ENCODE peak calls at places on chromosomes 11 and 22, in ten cellular contexts. One of them, this sample, is unnamed.
A peak's percentile ranks its signal among the peaks of the same experiment; 100 is the strongest.

GRCh38 chr11:1889941-1890855 is 1.5 kb downstream of the PRR33 start:
- DNase-seq in MV-4-11: no peak
- DNase-seq in central memory CD4-positive, alpha-beta T cell: no peak
- DNase-seq in activated CD4-positive, alpha-beta T cell treated with anti-CD3 and anti-CD28 coated beads, Interleukin-2, amount 50 U/mL, for 48 hours: no peak
- DNase-seq in K562: no peak
- DNase-seq in activated T-cell treated with anti-CD3 and anti-CD28 coated beads for 1 hour: no peak
- DNase-seq in naive thymus-derived CD8-positive, alpha-beta T cell: no peak
- DNase-seq in fibroblast of lung: no peak
- DNase-seq in cardiac muscle cell: no peak
- DNase-seq in NCI-H82: no peak
- DNase-seq in this sample: no peak

GRCh38 chr22:28955817-28956216 is 72.4 kb downstream of the ZNRF3 start:
- DNase-seq in fibroblast of lung: peak; percentile 33
- DNase-seq in activated T-cell treated with anti-CD3 and anti-CD28 coated beads for 1 hour: peak; percentile 33
- DNase-seq in K562: no peak
- DNase-seq in central memory CD4-positive, alpha-beta T cell: peak; percentile 83
- DNase-seq in activated CD4-positive, alpha-beta T cell treated with anti-CD3 and anti-CD28 coated beads, Interleukin-2, amount 50 U/mL, for 48 hours: peak; percentile 87
- DNase-seq in NCI-H82: no peak
- DNase-seq in naive thymus-derived CD8-positive, alpha-beta T cell: peak; percentile 81
- DNase-seq in cardiac muscle cell: no peak
- DNase-seq in MV-4-11: peak; percentile 98
- DNase-seq in this sample: no peak

GRCh38 chr11:63837027-63837688 is 1.8 kb upstream of the MARK2 start:
- DNase-seq in fibroblast of lung: peak; percentile 51
- DNase-seq in naive thymus-derived CD8-positive, alpha-beta T cell: peak; percentile 68
- DNase-seq in activated CD4-positive, alpha-beta T cell treated with anti-CD3 and anti-CD28 coated beads, Interleukin-2, amount 50 U/mL, for 48 hours: peak; percentile 81
- DNase-seq in K562: peak; percentile 71
- DNase-seq in activated T-cell treated with anti-CD3 and anti-CD28 coated beads for 1 hour: peak; percentile 66
- DNase-seq in NCI-H82: peak; percentile 90
- DNase-seq in central memory CD4-positive, alpha-beta T cell: peak; percentile 67
- DNase-seq in MV-4-11: peak; percentile 56
- DNase-seq in cardiac muscle cell: peak; percentile 81
- DNase-seq in this sample: peak; percentile 77

GRCh38 chr11:77198440-77198849 is 70.4 kb downstream of the MYO7A start:
- DNase-seq in NCI-H82: peak; percentile 62
- DNase-seq in cardiac muscle cell: peak; percentile 10
- DNase-seq in K562: peak; percentile 82
- DNase-seq in central memory CD4-positive, alpha-beta T cell: no peak
- DNase-seq in naive thymus-derived CD8-positive, alpha-beta T cell: no peak
- DNase-seq in activated CD4-positive, alpha-beta T cell treated with anti-CD3 and anti-CD28 coated beads, Interleukin-2, amount 50 U/mL, for 48 hours: peak; percentile 47
- DNase-seq in activated T-cell treated with anti-CD3 and anti-CD28 coated beads for 1 hour: no peak
- DNase-seq in MV-4-11: peak; percentile 4
- DNase-seq in fibroblast of lung: no peak
- DNase-seq in this sample: peak; percentile 54

GRCh38 chr11:95877288-95877687 is 46.6 kb downstream of the MTMR2 start:
- DNase-seq in activated CD4-positive, alpha-beta T cell treated with anti-CD3 and anti-CD28 coated beads, Interleukin-2, amount 50 U/mL, for 48 hours: no peak
- DNase-seq in naive thymus-derived CD8-positive, alpha-beta T cell: no peak
- DNase-seq in K562: no peak
- DNase-seq in MV-4-11: peak; percentile 73
- DNase-seq in fibroblast of lung: peak; percentile 100
- DNase-seq in NCI-H82: no peak
- DNase-seq in cardiac muscle cell: peak; percentile 97
- DNase-seq in central memory CD4-positive, alpha-beta T cell: no peak
- DNase-seq in activated T-cell treated with anti-CD3 and anti-CD28 coated beads for 1 hour: no peak
- DNase-seq in this sample: no peak

GRCh38 chr11:32052218-32052617 is 38.7 kb upstream of the RCN1 start:
- DNase-seq in naive thymus-derived CD8-positive, alpha-beta T cell: peak; percentile 32
- DNase-seq in activated CD4-positive, alpha-beta T cell treated with anti-CD3 and anti-CD28 coated beads, Interleukin-2, amount 50 U/mL, for 48 hours: peak; percentile 58
- DNase-seq in activated T-cell treated with anti-CD3 and anti-CD28 coated beads for 1 hour: peak; percentile 43
- DNase-seq in central memory CD4-positive, alpha-beta T cell: peak; percentile 9
- DNase-seq in NCI-H82: peak; percentile 84
- DNase-seq in fibroblast of lung: peak; percentile 41
- DNase-seq in cardiac muscle cell: peak; percentile 76
- DNase-seq in MV-4-11: peak; percentile 24
- DNase-seq in K562: peak; percentile 64
- DNase-seq in this sample: peak; percentile 78

GRCh38 chr11:69919659-69920499 is 100.7 kb upstream of the FGF3 start:
- DNase-seq in NCI-H82: no peak
- DNase-seq in activated T-cell treated with anti-CD3 and anti-CD28 coated beads for 1 hour: no peak
- DNase-seq in cardiac muscle cell: no peak
- DNase-seq in K562: no peak
- DNase-seq in MV-4-11: no peak
- DNase-seq in activated CD4-positive, alpha-beta T cell treated with anti-CD3 and anti-CD28 coated beads, Interleukin-2, amount 50 U/mL, for 48 hours: no peak
- DNase-seq in naive thymus-derived CD8-positive, alpha-beta T cell: no peak
- DNase-seq in fibroblast of lung: no peak
- DNase-seq in central memory CD4-positive, alpha-beta T cell: no peak
- DNase-seq in this sample: no peak

GRCh38 chr11:121163658-121164308 is 62.7 kb downstream of the TECTA start:
- DNase-seq in activated CD4-positive, alpha-beta T cell treated with anti-CD3 and anti-CD28 coated beads, Interleukin-2, amount 50 U/mL, for 48 hours: peak; percentile 15
- DNase-seq in cardiac muscle cell: no peak
- DNase-seq in NCI-H82: no peak
- DNase-seq in activated T-cell treated with anti-CD3 and anti-CD28 coated beads for 1 hour: no peak
- DNase-seq in fibroblast of lung: peak; percentile 1
- DNase-seq in K562: no peak
- DNase-seq in naive thymus-derived CD8-positive, alpha-beta T cell: no peak
- DNase-seq in MV-4-11: no peak
- DNase-seq in central memory CD4-positive, alpha-beta T cell: no peak
- DNase-seq in this sample: no peak

GRCh38 chr22:24107668-24108067 is 73.6 kb upstream of the SUSD2 start:
- DNase-seq in central memory CD4-positive, alpha-beta T cell: no peak
- DNase-seq in MV-4-11: no peak
- DNase-seq in fibroblast of lung: peak; percentile 81
- DNase-seq in K562: no peak
- DNase-seq in naive thymus-derived CD8-positive, alpha-beta T cell: no peak
- DNase-seq in activated T-cell treated with anti-CD3 and anti-CD28 coated beads for 1 hour: no peak
- DNase-seq in cardiac muscle cell: peak; percentile 89
- DNase-seq in NCI-H82: no peak
- DNase-seq in activated CD4-positive, alpha-beta T cell treated with anti-CD3 and anti-CD28 coated beads, Interleukin-2, amount 50 U/mL, for 48 hours: no peak
- DNase-seq in this sample: no peak

GRCh38 chr11:69129647-69130046 is 26.1 kb upstream of the SMIM38 start:
- DNase-seq in activated T-cell treated with anti-CD3 and anti-CD28 coated beads for 1 hour: no peak
- DNase-seq in central memory CD4-positive, alpha-beta T cell: no peak
- DNase-seq in naive thymus-derived CD8-positive, alpha-beta T cell: no peak
- DNase-seq in activated CD4-positive, alpha-beta T cell treated with anti-CD3 and anti-CD28 coated beads, Interleukin-2, amount 50 U/mL, for 48 hours: no peak
- DNase-seq in MV-4-11: no peak
- DNase-seq in NCI-H82: no peak
- DNase-seq in K562: no peak
- DNase-seq in cardiac muscle cell: no peak
- DNase-seq in fibroblast of lung: no peak
- DNase-seq in this sample: no peak

GRCh38 chr11:112537846-112538330 is 277.2 kb upstream of the PLET1 start:
- DNase-seq in naive thymus-derived CD8-positive, alpha-beta T cell: no peak
- DNase-seq in cardiac muscle cell: peak; percentile 8
- DNase-seq in activated CD4-positive, alpha-beta T cell treated with anti-CD3 and anti-CD28 coated beads, Interleukin-2, amount 50 U/mL, for 48 hours: no peak
- DNase-seq in fibroblast of lung: no peak
- DNase-seq in activated T-cell treated with anti-CD3 and anti-CD28 coated beads for 1 hour: no peak
- DNase-seq in K562: no peak
- DNase-seq in central memory CD4-positive, alpha-beta T cell: no peak
- DNase-seq in MV-4-11: peak; percentile 64
- DNase-seq in NCI-H82: no peak
- DNase-seq in this sample: no peak

GRCh38 chr11:75103380-75104026 is 6.8 kb upstream of the OR2AT4 start:
- DNase-seq in naive thymus-derived CD8-positive, alpha-beta T cell: no peak
- DNase-seq in activated T-cell treated with anti-CD3 and anti-CD28 coated beads for 1 hour: no peak
- DNase-seq in central memory CD4-positive, alpha-beta T cell: no peak
- DNase-seq in fibroblast of lung: peak; percentile 77
- DNase-seq in K562: peak; percentile 25
- DNase-seq in cardiac muscle cell: peak; percentile 46
- DNase-seq in MV-4-11: no peak
- DNase-seq in NCI-H82: no peak
- DNase-seq in activated CD4-positive, alpha-beta T cell treated with anti-CD3 and anti-CD28 coated beads, Interleukin-2, amount 50 U/mL, for 48 hours: peak; percentile 14
- DNase-seq in this sample: no peak

GRCh38 chr11:28559497-28559896 is 451.3 kb downstream of the METTL15 start:
- DNase-seq in MV-4-11: no peak
- DNase-seq in cardiac muscle cell: peak; percentile 71
- DNase-seq in fibroblast of lung: peak; percentile 86
- DNase-seq in activated CD4-positive, alpha-beta T cell treated with anti-CD3 and anti-CD28 coated beads, Interleukin-2, amount 50 U/mL, for 48 hours: no peak
- DNase-seq in activated T-cell treated with anti-CD3 and anti-CD28 coated beads for 1 hour: no peak
- DNase-seq in NCI-H82: no peak
- DNase-seq in naive thymus-derived CD8-positive, alpha-beta T cell: no peak
- DNase-seq in K562: no peak
- DNase-seq in central memory CD4-positive, alpha-beta T cell: no peak
- DNase-seq in this sample: no peak

GRCh38 chr11:18171377-18172000 is 1.1 kb upstream of the MRGPRX4 start:
- DNase-seq in MV-4-11: no peak
- DNase-seq in cardiac muscle cell: peak; percentile 47
- DNase-seq in central memory CD4-positive, alpha-beta T cell: no peak
- DNase-seq in activated CD4-positive, alpha-beta T cell treated with anti-CD3 and anti-CD28 coated beads, Interleukin-2, amount 50 U/mL, for 48 hours: peak; percentile 22
- DNase-seq in naive thymus-derived CD8-positive, alpha-beta T cell: no peak
- DNase-seq in activated T-cell treated with anti-CD3 and anti-CD28 coated beads for 1 hour: no peak
- DNase-seq in NCI-H82: peak; percentile 66
- DNase-seq in K562: peak; percentile 32
- DNase-seq in fibroblast of lung: peak; percentile 6
- DNase-seq in this sample: peak; percentile 69

GRCh38 chr22:44129614-44129976 is 51.1 kb upstream of the PARVG start:
- DNase-seq in activated T-cell treated with anti-CD3 and anti-CD28 coated beads for 1 hour: no peak
- DNase-seq in cardiac muscle cell: peak; percentile 33
- DNase-seq in activated CD4-positive, alpha-beta T cell treated with anti-CD3 and anti-CD28 coated beads, Interleukin-2, amount 50 U/mL, for 48 hours: no peak
- DNase-seq in MV-4-11: peak; percentile 36
- DNase-seq in naive thymus-derived CD8-positive, alpha-beta T cell: no peak
- DNase-seq in central memory CD4-positive, alpha-beta T cell: no peak
- DNase-seq in fibroblast of lung: peak; percentile 75
- DNase-seq in K562: peak; percentile 18
- DNase-seq in NCI-H82: peak; percentile 16
- DNase-seq in this sample: no peak

GRCh38 chr11:13216019-13217006 is 61.3 kb upstream of the BMAL1 start:
- DNase-seq in K562: no peak
- DNase-seq in fibroblast of lung: peak; percentile 99
- DNase-seq in central memory CD4-positive, alpha-beta T cell: no peak
- DNase-seq in activated T-cell treated with anti-CD3 and anti-CD28 coated beads for 1 hour: no peak
- DNase-seq in activated CD4-positive, alpha-beta T cell treated with anti-CD3 and anti-CD28 coated beads, Interleukin-2, amount 50 U/mL, for 48 hours: peak; percentile 63
- DNase-seq in cardiac muscle cell: peak; percentile 90
- DNase-seq in NCI-H82: no peak
- DNase-seq in naive thymus-derived CD8-positive, alpha-beta T cell: no peak
- DNase-seq in MV-4-11: peak; percentile 92
- DNase-seq in this sample: no peak

GRCh38 chr11:65539401-65540289 is 14.8 kb downstream of the SCYL1 start:
- DNase-seq in MV-4-11: no peak
- DNase-seq in fibroblast of lung: no peak
- DNase-seq in central memory CD4-positive, alpha-beta T cell: no peak
- DNase-seq in K562: peak; percentile 44
- DNase-seq in cardiac muscle cell: no peak
- DNase-seq in NCI-H82: no peak
- DNase-seq in activated T-cell treated with anti-CD3 and anti-CD28 coated beads for 1 hour: no peak
- DNase-seq in activated CD4-positive, alpha-beta T cell treated with anti-CD3 and anti-CD28 coated beads, Interleukin-2, amount 50 U/mL, for 48 hours: no peak
- DNase-seq in naive thymus-derived CD8-positive, alpha-beta T cell: no peak
- DNase-seq in this sample: no peak